ENCODE peak calls at places on chromosomes 11 and 22, in four cellular contexts. One of them, this sample, is unnamed.
A peak's percentile ranks its signal among the peaks of the same experiment; 100 is the strongest.

GRCh38 chr11:57645716-57646085 is 4.0 kb downstream of the YPEL4 start:
- DNase-seq in esophagus squamous epithelium: no peak
- DNase-seq in fibroblast of mammary gland: no peak
- DNase-seq in ovary: peak; percentile 53
- DNase-seq in this sample: no peak

GRCh38 chr11:71934213-71934612 is 5.4 kb downstream of the RNF121 start:
- DNase-seq in esophagus squamous epithelium: no peak
- DNase-seq in fibroblast of mammary gland: no peak
- DNase-seq in ovary: no peak
- DNase-seq in this sample: no peak

GRCh38 chr11:3043315-3043871 is 13.8 kb downstream of the CARS1 start:
- DNase-seq in esophagus squamous epithelium: no peak
- DNase-seq in fibroblast of mammary gland: peak; percentile 74
- DNase-seq in ovary: no peak
- DNase-seq in this sample: no peak

GRCh38 chr11:9757809-9758675 is 94.2 kb downstream of the SWAP70 start:
- DNase-seq in esophagus squamous epithelium: peak; percentile 45
- DNase-seq in fibroblast of mammary gland: peak; percentile 68
- DNase-seq in ovary: peak; percentile 91
- DNase-seq in this sample: peak; percentile 82

GRCh38 chr11:8013833-8014232 is 26.7 kb downstream of the EIF3F start:
- DNase-seq in esophagus squamous epithelium: no peak
- DNase-seq in fibroblast of mammary gland: no peak
- DNase-seq in ovary: no peak
- DNase-seq in this sample: no peak

GRCh38 chr11:112795142-112795815 is 165.9 kb upstream of the NCAM1 start:
- DNase-seq in esophagus squamous epithelium: no peak
- DNase-seq in fibroblast of mammary gland: peak; percentile 49
- DNase-seq in ovary: no peak
- DNase-seq in this sample: peak; percentile 60

GRCh38 chr11:14290422-14290821 is 68.6 kb downstream of the RRAS2 start:
- DNase-seq in esophagus squamous epithelium: no peak
- DNase-seq in fibroblast of mammary gland: no peak
- DNase-seq in ovary: no peak
- DNase-seq in this sample: no peak

GRCh38 chr11:112588252-112588668 is 327.6 kb upstream of the PLET1 start:
- DNase-seq in esophagus squamous epithelium: peak; percentile 2
- DNase-seq in fibroblast of mammary gland: peak; percentile 87
- DNase-seq in ovary: peak; percentile 66
- DNase-seq in this sample: peak; percentile 94

GRCh38 chr22:36914383-36914752 is 940 bp downstream of the CSF2RB start:
- DNase-seq in esophagus squamous epithelium: no peak
- DNase-seq in fibroblast of mammary gland: no peak
- DNase-seq in ovary: no peak
- DNase-seq in this sample: no peak

GRCh38 chr22:38282397-38282796 is 9.6 kb upstream of the TMEM184B start:
- DNase-seq in esophagus squamous epithelium: no peak
- DNase-seq in fibroblast of mammary gland: peak; percentile 74
- DNase-seq in ovary: no peak
- DNase-seq in this sample: peak; percentile 50

GRCh38 chr22:37996079-37996478 is 11.7 kb upstream of the SOX10 start:
- DNase-seq in esophagus squamous epithelium: no peak
- DNase-seq in fibroblast of mammary gland: no peak
- DNase-seq in ovary: no peak
- DNase-seq in this sample: no peak

GRCh38 chr11:2904153-2905052 is 18.8 kb upstream of the CDKN1C start:
- DNase-seq in esophagus squamous epithelium: no peak
- DNase-seq in fibroblast of mammary gland: no peak
- DNase-seq in ovary: peak; percentile 35
- DNase-seq in this sample: no peak

GRCh38 chr22:29707471-29707870 is 12.3 kb upstream of the CABP7 start:
- DNase-seq in esophagus squamous epithelium: no peak
- DNase-seq in fibroblast of mammary gland: no peak
- DNase-seq in ovary: no peak
- DNase-seq in this sample: no peak

GRCh38 chr22:49703391-49703926 is 124.2 kb downstream of the BRD1 start:
- DNase-seq in esophagus squamous epithelium: no peak
- DNase-seq in fibroblast of mammary gland: no peak
- DNase-seq in ovary: no peak
- DNase-seq in this sample: no peak

GRCh38 chr22:19862616-19863246 is 8.1 kb upstream of the GNB1L start:
- DNase-seq in esophagus squamous epithelium: no peak
- DNase-seq in fibroblast of mammary gland: no peak
- DNase-seq in ovary: no peak
- DNase-seq in this sample: no peak

GRCh38 chr22:19747574-19747973 is 13.0 kb upstream of the TBX1 start:
- DNase-seq in esophagus squamous epithelium: no peak
- DNase-seq in fibroblast of mammary gland: no peak
- DNase-seq in ovary: no peak
- DNase-seq in this sample: no peak

GRCh38 chr11:69448471-69449284 is 32.8 kb upstream of the LINC01488 start:
- DNase-seq in esophagus squamous epithelium: no peak
- DNase-seq in fibroblast of mammary gland: no peak
- DNase-seq in ovary: no peak
- DNase-seq in this sample: no peak

GRCh38 chr11:127252321-127252720 is 251.8 kb upstream of the KIRREL3 start:
- DNase-seq in esophagus squamous epithelium: no peak
- DNase-seq in fibroblast of mammary gland: no peak
- DNase-seq in ovary: no peak
- DNase-seq in this sample: no peak

GRCh38 chr11:17145972-17146371 is 61.8 kb downstream of the PIK3C2A start:
- DNase-seq in esophagus squamous epithelium: no peak
- DNase-seq in fibroblast of mammary gland: peak; percentile 9
- DNase-seq in ovary: no peak
- DNase-seq in this sample: no peak

GRCh38 chr11:134038897-134039470 is 29.9 kb upstream of the JAM3 start:
- DNase-seq in esophagus squamous epithelium: no peak
- DNase-seq in fibroblast of mammary gland: no peak
- DNase-seq in ovary: no peak
- DNase-seq in this sample: peak; percentile 31

GRCh38 chr22:28951969-28952521 is 68.7 kb downstream of the ZNRF3 start:
- DNase-seq in esophagus squamous epithelium: no peak
- DNase-seq in fibroblast of mammary gland: peak; percentile 19
- DNase-seq in ovary: peak; percentile 39
- DNase-seq in this sample: peak; percentile 59

GRCh38 chr11:70914496-70914895 is 337.9 kb downstream of the SHANK2 start:
- DNase-seq in esophagus squamous epithelium: no peak
- DNase-seq in fibroblast of mammary gland: no peak
- DNase-seq in ovary: no peak
- DNase-seq in this sample: no peak

GRCh38 chr22:30838111-30838510 is 130.5 kb downstream of the MORC2 start:
- DNase-seq in esophagus squamous epithelium: no peak
- DNase-seq in fibroblast of mammary gland: peak; percentile 38
- DNase-seq in ovary: no peak
- DNase-seq in this sample: no peak

GRCh38 chr11:64713031-64713780 is 9.8 kb downstream of the NRXN2 start:
- DNase-seq in esophagus squamous epithelium: no peak
- DNase-seq in fibroblast of mammary gland: peak; percentile 21
- DNase-seq in ovary: no peak
- DNase-seq in this sample: peak; percentile 55

GRCh38 chr11:73266644-73267015 is 5.5 kb upstream of the P2RY6 start:
- DNase-seq in esophagus squamous epithelium: no peak
- DNase-seq in fibroblast of mammary gland: no peak
- DNase-seq in ovary: no peak
- DNase-seq in this sample: no peak

GRCh38 chr11:92384316-92384715 is 159.7 kb downstream of the FAT3 start:
- DNase-seq in esophagus squamous epithelium: no peak
- DNase-seq in fibroblast of mammary gland: peak; percentile 78
- DNase-seq in ovary: no peak
- DNase-seq in this sample: peak; percentile 75

GRCh38 chr11:113001709-113002108 is 40.5 kb downstream of the NCAM1 start:
- DNase-seq in esophagus squamous epithelium: no peak
- DNase-seq in fibroblast of mammary gland: no peak
- DNase-seq in ovary: no peak
- DNase-seq in this sample: no peak

GRCh38 chr22:47073101-47073500 is 310.7 kb downstream of the TBC1D22A start:
- DNase-seq in esophagus squamous epithelium: no peak
- DNase-seq in fibroblast of mammary gland: no peak
- DNase-seq in ovary: no peak
- DNase-seq in this sample: no peak

GRCh38 chr11:125585486-125585885 is 7.2 kb upstream of the STT3A start:
- DNase-seq in esophagus squamous epithelium: no peak
- DNase-seq in fibroblast of mammary gland: no peak
- DNase-seq in ovary: no peak
- DNase-seq in this sample: no peak

GRCh38 chr11:1226226-1226961 is 3.5 kb downstream of the MUC5B start:
- DNase-seq in esophagus squamous epithelium: no peak
- DNase-seq in fibroblast of mammary gland: no peak
- DNase-seq in ovary: peak; percentile 16
- DNase-seq in this sample: no peak

GRCh38 chr11:490930-491260 is 16.1 kb downstream of the RNH1 start:
- DNase-seq in esophagus squamous epithelium: no peak
- DNase-seq in fibroblast of mammary gland: no peak
- DNase-seq in ovary: no peak
- DNase-seq in this sample: no peak

GRCh38 chr22:30568137-30568805 is 6.2 kb downstream of the GAL3ST1 start:
- DNase-seq in esophagus squamous epithelium: no peak
- DNase-seq in fibroblast of mammary gland: no peak
- DNase-seq in ovary: no peak
- DNase-seq in this sample: no peak

GRCh38 chr11:33419956-33420355 is 162.8 kb downstream of the HIPK3 start:
- DNase-seq in esophagus squamous epithelium: no peak
- DNase-seq in fibroblast of mammary gland: no peak
- DNase-seq in ovary: no peak
- DNase-seq in this sample: no peak

GRCh38 chr11:68927280-68928107 is 23.8 kb downstream of the IGHMBP2 start:
- DNase-seq in esophagus squamous epithelium: no peak
- DNase-seq in fibroblast of mammary gland: no peak
- DNase-seq in ovary: peak; percentile 52
- DNase-seq in this sample: peak; percentile 49

GRCh38 chr11:78427615-78428272 is 10.1 kb upstream of the GAB2 start:
- DNase-seq in esophagus squamous epithelium: no peak
- DNase-seq in fibroblast of mammary gland: no peak
- DNase-seq in ovary: no peak
- DNase-seq in this sample: no peak
- H3K4me3 ChIP-seq in esophagus squamous epithelium: no peak overlapping the region
- H3K4me3 ChIP-seq in fibroblast of mammary gland: no peak overlapping the region
- H3K4me3 ChIP-seq in ovary: no peak overlapping the region
- H3K4me3 ChIP-seq in this sample: no peak overlapping the region

GRCh38 chr22:40904101-40904500 is 42.2 kb upstream of the DNAJB7 start:
- DNase-seq in esophagus squamous epithelium: no peak
- DNase-seq in fibroblast of mammary gland: no peak
- DNase-seq in ovary: no peak
- DNase-seq in this sample: no peak
- H3K4me3 ChIP-seq in esophagus squamous epithelium: no peak overlapping the region
- H3K4me3 ChIP-seq in fibroblast of mammary gland: no peak overlapping the region
- H3K4me3 ChIP-seq in ovary: no peak overlapping the region
- H3K4me3 ChIP-seq in this sample: no peak overlapping the region

GRCh38 chr11:27719575-27719925 is 19.3 kb upstream of the BDNF start:
- DNase-seq in esophagus squamous epithelium: no peak
- DNase-seq in fibroblast of mammary gland: no peak
- DNase-seq in ovary: no peak
- DNase-seq in this sample: no peak
- H3K4me3 ChIP-seq in esophagus squamous epithelium: peak overlapping the region; percentile 30
- H3K4me3 ChIP-seq in fibroblast of mammary gland: peak overlapping the region; percentile 41
- H3K4me3 ChIP-seq in ovary: no peak overlapping the region
- H3K4me3 ChIP-seq in this sample: peak overlapping the region; percentile 69

GRCh38 chr11:60925685-60926267 is 1.5 kb downstream of the TMEM132A start:
- DNase-seq in esophagus squamous epithelium: no peak
- DNase-seq in fibroblast of mammary gland: peak; percentile 71
- DNase-seq in ovary: no peak
- DNase-seq in this sample: peak; percentile 35
- H3K4me3 ChIP-seq in esophagus squamous epithelium: peak overlapping the region; percentile 57
- H3K4me3 ChIP-seq in fibroblast of mammary gland: no peak overlapping the region
- H3K4me3 ChIP-seq in ovary: no peak overlapping the region
- H3K4me3 ChIP-seq in this sample: no peak overlapping the region

GRCh38 chr11:67371549-67372231 is 1.7 kb downstream of the CLCF1 start:
- DNase-seq in esophagus squamous epithelium: no peak
- DNase-seq in fibroblast of mammary gland: peak; percentile 61
- DNase-seq in ovary: peak; percentile 36
- DNase-seq in this sample: peak; percentile 62
- H3K4me3 ChIP-seq in esophagus squamous epithelium: peak overlapping the region; percentile 57
- H3K4me3 ChIP-seq in fibroblast of mammary gland: peak overlapping the region; percentile 52
- H3K4me3 ChIP-seq in ovary: peak overlapping the region; percentile 69
- H3K4me3 ChIP-seq in this sample: peak overlapping the region; percentile 67

DNA sequence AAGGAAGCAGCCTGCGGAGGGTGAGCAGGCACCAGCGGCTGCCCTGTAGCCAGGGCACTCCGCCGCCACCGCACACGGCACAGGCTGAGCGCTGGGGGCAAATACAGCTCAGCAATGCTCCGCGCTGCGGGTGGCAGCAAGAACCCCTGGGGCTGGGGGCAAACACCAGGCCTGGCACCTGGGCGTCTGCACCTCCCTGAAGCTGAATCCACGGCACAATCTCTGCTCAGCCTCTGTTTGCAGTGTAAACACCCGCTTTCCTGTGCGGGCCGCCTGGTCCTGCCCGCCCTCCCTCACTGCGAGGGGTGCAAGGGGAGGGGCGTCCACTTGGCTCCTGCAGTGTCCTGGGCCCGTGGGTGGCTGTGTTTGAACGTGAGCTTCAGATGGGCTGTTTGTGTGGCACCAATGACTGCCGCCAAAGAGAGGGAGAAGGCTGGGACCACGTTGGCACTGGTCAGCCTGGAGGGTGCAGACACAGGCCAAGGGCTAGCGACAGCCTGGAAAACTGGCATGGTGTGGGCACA is 14.8 kb upstream of the MPPED1 start:
- DNase-seq in esophagus squamous epithelium: no peak
- DNase-seq in fibroblast of mammary gland: no peak
- DNase-seq in ovary: no peak
- DNase-seq in this sample: no peak
- H3K4me3 ChIP-seq in esophagus squamous epithelium: no peak overlapping the region
- H3K4me3 ChIP-seq in fibroblast of mammary gland: no peak overlapping the region
- H3K4me3 ChIP-seq in ovary: no peak overlapping the region
- H3K4me3 ChIP-seq in this sample: no peak overlapping the region

GRCh38 chr11:107856180-107856980 is 2.2 kb downstream of the SLC35F2 start:
- DNase-seq in esophagus squamous epithelium: no peak
- DNase-seq in fibroblast of mammary gland: no peak
- DNase-seq in ovary: no peak
- DNase-seq in this sample: no peak
- H3K4me3 ChIP-seq in esophagus squamous epithelium: no peak overlapping the region
- H3K4me3 ChIP-seq in fibroblast of mammary gland: peak overlapping the region; percentile 86
- H3K4me3 ChIP-seq in ovary: no peak overlapping the region
- H3K4me3 ChIP-seq in this sample: no peak overlapping the region

GRCh38 chr11:36008576-36008975 is 64.7 kb downstream of the LDLRAD3 start:
- DNase-seq in esophagus squamous epithelium: no peak
- DNase-seq in fibroblast of mammary gland: peak; percentile 35
- DNase-seq in ovary: no peak
- DNase-seq in this sample: peak; percentile 54
- H3K4me3 ChIP-seq in esophagus squamous epithelium: no peak overlapping the region
- H3K4me3 ChIP-seq in fibroblast of mammary gland: no peak overlapping the region
- H3K4me3 ChIP-seq in ovary: no peak overlapping the region
- H3K4me3 ChIP-seq in this sample: no peak overlapping the region